ENCODE peak calls at places on chromosomes 13 and 19, in seven cellular contexts. O is esophagus muscularis mucosa, I is suprapubic skin, T is transverse colon, L is K562, F is stomach, K is ovary. V is an unnamed sample. For H3K36me3 and H3K4me1, the result is how much of the 10 kb centered on the place peaks cover.

GRCh38 chr19:17488593-17489391 is 18.5 kb downstream of the SLC27A1 start:
- DNase-seq in F (peak), I (peak), L (peak), O (no peak), K (no peak), T (peak), V (no peak)

GRCh38 chr19:13825489-13826475 is 30.5 kb downstream of the ZSWIM4 start:
- DNase-seq in O (no peak), L (peak), I (no peak), F (no peak), K (no peak), T (no peak), V (no peak)

GRCh38 chr13:94232956-94233355 is 246.5 kb downstream of the DCT start:
- DNase-seq in O (no peak), F (no peak), T (no peak), I (no peak), K (no peak), L (no peak), V (no peak)

GRCh38 chr13:21639604-21640003 is 31.3 kb upstream of the FGF9 start:
- DNase-seq in I (no peak), T (no peak), K (no peak), L (no peak), O (no peak), F (no peak), V (no peak)

GRCh38 chr19:19670070-19670551 is 1.5 kb downstream of the ZNF101 start:
- DNase-seq in T (no peak), I (no peak), F (no peak), O (no peak), K (no peak), L (no peak), V (no peak)

GRCh38 chr19:48877900-48878218 is 5.6 kb downstream of the PPP1R15A start:
- DNase-seq in K (no peak), I (no peak), O (no peak), T (no peak), F (no peak), L (peak), V (no peak)

GRCh38 chr13:95713651-95714050 is 36.7 kb downstream of the DNAJC3 start:
- DNase-seq in F (no peak), I (no peak), O (no peak), L (no peak), K (no peak), T (no peak), V (no peak)

GRCh38 chr19:2587001-2587719 is 111.2 kb downstream of the GADD45B start:
- DNase-seq in K (no peak), T (no peak), O (no peak), L (no peak), I (no peak), F (no peak), V (no peak)

GRCh38 chr19:48468806-48469055 is 438 bp upstream of the CYTH2 start:
- DNase-seq in K (no peak), F (no peak), I (peak), L (no peak), O (no peak), T (no peak), V (no peak)

GRCh38 chr13:35554972-35555623 is 78.6 kb upstream of the MAB21L1 start:
- DNase-seq in I (no peak), L (no peak), K (no peak), O (no peak), F (no peak), T (no peak), V (no peak)

GRCh38 chr13:91046715-91047327 is 300.7 kb upstream of the MIR17HG start:
- DNase-seq in F (no peak), T (no peak), K (no peak), L (no peak), I (no peak), O (no peak), V (no peak)

GRCh38 chr13:48962281-48962680 is 13.4 kb upstream of the FNDC3A start:
- DNase-seq in O (no peak), F (no peak), K (no peak), L (no peak), I (no peak), T (no peak), V (no peak)

GRCh38 chr13:74710006-74710405 is 575.8 kb upstream of the KLF12 start:
- DNase-seq in O (no peak), I (no peak), F (no peak), T (no peak), L (no peak), K (no peak), V (no peak)

GRCh38 chr13:75129331-75129730 is 352.6 kb downstream of the TBC1D4 start:
- DNase-seq in F (no peak), T (no peak), L (no peak), O (no peak), K (no peak), I (no peak), V (no peak)

GRCh38 chr19:39554701-39555311 is 14.8 kb upstream of the EID2 start:
- DNase-seq in T (no peak), L (no peak), K (no peak), O (peak), F (no peak), I (no peak), V (no peak)

GRCh38 chr19:55070755-55071502 is 4.7 kb upstream of the EPS8L1 start:
- DNase-seq in I (no peak), L (peak), F (peak), T (peak), K (no peak), O (no peak), V (no peak)

GRCh38 chr19:19649580-19649995 is 6.1 kb upstream of the GMIP start:
- DNase-seq in L (no peak), I (no peak), K (no peak), T (no peak), O (no peak), F (no peak), V (no peak)

GRCh38 chr19:3882041-3882384 is 1.5 kb downstream of the ATCAY start:
- DNase-seq in L (no peak), I (no peak), F (no peak), O (no peak), K (no peak), T (no peak), V (no peak)

GRCh38 chr13:92126399-92126798 is 728.0 kb downstream of the GPC5 start:
- DNase-seq in I (no peak), F (no peak), O (no peak), L (no peak), T (no peak), K (no peak), V (no peak)

GRCh38 chr19:40798997-40799557 is at the start of gene EGLN2:
- DNase-seq in L (peak), T (no peak), K (no peak), I (no peak), F (no peak), O (no peak), V (no peak)

GRCh38 chr13:42047561-42048322 is 706 bp upstream of the DGKH start:
- DNase-seq in I (no peak), F (peak), K (peak), T (peak), L (peak), O (no peak), V (peak)

GRCh38 chr13:31437975-31438374 is 238.2 kb downstream of the B3GLCT start:
- DNase-seq in I (no peak), K (no peak), F (no peak), T (no peak), O (no peak), L (no peak), V (no peak)

GRCh38 chr13:91153372-91153771 is 194.1 kb upstream of the MIR17HG start:
- DNase-seq in F (no peak), O (no peak), K (no peak), T (no peak), I (no peak), L (no peak), V (no peak)

GRCh38 chr13:20438801-20439200 is 86.9 kb downstream of the CRYL1 start:
- DNase-seq in L (no peak), F (no peak), K (no peak), O (peak), I (no peak), T (no peak), V (no peak)

GRCh38 chr13:103157434-103158145 is 91.4 kb upstream of the SLC10A2 start:
- DNase-seq in K (no peak), F (no peak), O (no peak), L (no peak), I (no peak), T (no peak), V (no peak)

GRCh38 chr13:34942732-34943674 is 933 bp downstream of the NBEA start:
- DNase-seq in F (peak), I (peak), T (peak), K (peak), O (no peak), L (no peak), V (no peak)

GRCh38 chr13:21677075-21677628 is 6.3 kb downstream of the FGF9 start:
- DNase-seq in F (no peak), O (no peak), T (no peak), L (no peak), K (no peak), I (no peak), V (no peak)

GRCh38 chr19:3593156-3593555 is 7.9 kb downstream of the GIPC3 start:
- DNase-seq in O (no peak), K (no peak), T (no peak), I (no peak), L (no peak), F (no peak), V (no peak)

GRCh38 chr13:23506821-23507210 is 63.4 kb upstream of the TNFRSF19 start:
- DNase-seq in K (no peak), T (no peak), L (no peak), F (no peak), I (no peak), O (no peak), V (no peak)

GRCh38 chr19:44925114-44925891 is 10.9 kb downstream of the APOC1 start:
- DNase-seq in O (no peak), K (peak), L (no peak), F (peak), I (peak), T (peak), V (peak)

GRCh38 chr13:94269557-94269956 is 209.9 kb downstream of the DCT start:
- DNase-seq in K (no peak), T (no peak), L (no peak), F (no peak), O (no peak), I (no peak), V (no peak)

GRCh38 chr13:114315074-114315785 is 927 bp downstream of the CHAMP1 start:
- DNase-seq in F (no peak), O (no peak), T (no peak), L (no peak), K (no peak), I (no peak), V (no peak)

GRCh38 chr13:48151766-48152165 is 56.9 kb upstream of the MED4 start:
- DNase-seq in K (no peak), F (no peak), L (no peak), O (no peak), T (no peak), I (no peak), V (no peak)

GRCh38 chr13:47025791-47026419 is 129.1 kb upstream of the HTR2A start:
- DNase-seq in T (no peak), I (no peak), L (no peak), O (no peak), K (no peak), F (no peak), V (no peak)

GRCh38 chr19:31350033-31350692 is 927 bp upstream of the TSHZ3 start:
- DNase-seq in O (no peak), F (no peak), I (no peak), K (peak), L (peak), T (no peak), V (no peak)

GRCh38 chr19:1819211-1819975 is 7.3 kb upstream of the ATP8B3 start:
- DNase-seq in O (no peak), F (no peak), K (no peak), T (no peak), I (no peak), L (no peak), V (no peak)

GRCh38 chr19:3683405-3683865 is 16.8 kb downstream of the PIP5K1C start:
- DNase-seq in O (no peak), K (no peak), I (no peak), L (peak), F (no peak), T (no peak), V (no peak)

GRCh38 chr13:113307491-113307890 is 10.5 kb downstream of the LAMP1 start:
- DNase-seq in K (no peak), T (no peak), F (no peak), I (no peak), O (no peak), L (no peak), V (no peak)
- H3K36me3 ChIP-seq in K (under half), T (under half), F (half or more), I (under half), O (under half), L (under half), V (under half)

GRCh38 chr19:38033658-38034150 is 126.7 kb downstream of the SIPA1L3 start:
- DNase-seq in O (no peak), T (peak), F (no peak), L (no peak), I (no peak), K (no peak), V (no peak)
- H3K4me1 ChIP-seq in O (under half), T (under half), F (under half), L (under half), I (under half), K (under half), V (under half)

GRCh38 chr13:105316731-105317130 is 1218.7 kb downstream of the EFNB2 start:
- DNase-seq in K (no peak), T (no peak), O (no peak), F (no peak), L (no peak), I (no peak), V (no peak)

GRCh38 chr13:105307776-105308175 is 1227.7 kb downstream of the EFNB2 start:
- DNase-seq in T (no peak), O (no peak), K (no peak), L (no peak), I (no peak), F (no peak), V (no peak)

GRCh38 chr13:105312906-105313305 is 1222.6 kb downstream of the EFNB2 start:
- DNase-seq in K (no peak), T (no peak), L (no peak), F (no peak), O (no peak), I (no peak), V (no peak)

DNA sequence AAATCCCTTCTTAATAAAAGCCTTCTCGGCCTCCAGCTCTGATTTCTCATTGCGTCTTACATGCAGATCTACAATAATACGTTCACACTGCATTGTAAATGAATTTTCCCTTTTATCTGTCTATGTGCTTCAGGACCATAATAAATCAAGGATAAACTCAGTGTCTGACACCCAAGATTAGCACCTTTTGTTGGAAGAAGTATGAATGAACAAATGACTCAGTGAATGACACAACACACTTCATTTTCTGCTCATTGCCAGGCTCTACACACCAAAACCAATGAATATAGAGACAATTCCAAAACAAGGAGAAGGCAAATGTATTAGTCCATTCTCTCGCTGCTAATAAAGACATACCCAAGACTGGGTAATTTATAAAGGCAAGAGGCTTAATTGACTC is 1224.4 kb downstream of the EFNB2 start:
- DNase-seq in L (no peak), K (no peak), I (no peak), F (no peak), O (no peak), T (no peak), V (no peak)
- TF ChIP-seq EP300 in L (no peak), K (no peak), I (no peak), F (no peak), O (no peak), T (no peak), V (no peak)

DNA sequence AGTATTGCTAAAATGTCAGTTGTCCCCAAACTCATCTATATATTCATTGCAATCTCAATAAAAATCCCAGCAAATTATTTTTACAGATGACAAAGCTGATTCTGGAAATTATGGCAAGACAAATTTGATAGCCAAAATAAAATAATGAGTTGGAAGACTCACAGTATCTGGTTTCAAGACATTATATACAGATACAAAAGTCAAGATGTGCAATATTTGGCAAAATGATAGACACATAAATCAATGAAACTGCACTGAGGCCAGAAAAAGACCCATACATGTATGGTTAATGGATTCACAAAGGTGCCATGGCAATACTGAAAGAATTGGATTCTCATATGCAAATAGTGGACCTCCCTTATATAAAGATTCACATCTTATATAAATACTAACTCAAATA is 24.2 kb downstream of the ZNF45 start:
- DNase-seq in I (no peak), F (no peak), O (no peak), L (no peak), K (no peak), T (no peak), V (no peak)
- H3K36me3 ChIP-seq in I (under half), F (under half), O (under half), L (under half), K (under half), T (under half), V (under half)

GRCh38 chr19:5951338-5951861 is 26.5 kb downstream of the RANBP3 start:
- DNase-seq in T (no peak), I (no peak), K (no peak), L (no peak), F (peak), O (no peak), V (no peak)

GRCh38 chr19:5953680-5954213 is 24.2 kb downstream of the RANBP3 start:
- DNase-seq in T (no peak), K (no peak), L (peak), O (no peak), F (no peak), I (no peak), V (no peak)

GRCh38 chr19:5952193-5953033 is 25.5 kb downstream of the RANBP3 start:
- DNase-seq in F (no peak), T (no peak), L (no peak), I (no peak), O (no peak), K (no peak), V (no peak)

GRCh38 chr19:5954293-5954692 is 23.6 kb downstream of the RANBP3 start:
- DNase-seq in L (no peak), K (no peak), O (no peak), T (no peak), F (no peak), I (no peak), V (no peak)

DNA sequence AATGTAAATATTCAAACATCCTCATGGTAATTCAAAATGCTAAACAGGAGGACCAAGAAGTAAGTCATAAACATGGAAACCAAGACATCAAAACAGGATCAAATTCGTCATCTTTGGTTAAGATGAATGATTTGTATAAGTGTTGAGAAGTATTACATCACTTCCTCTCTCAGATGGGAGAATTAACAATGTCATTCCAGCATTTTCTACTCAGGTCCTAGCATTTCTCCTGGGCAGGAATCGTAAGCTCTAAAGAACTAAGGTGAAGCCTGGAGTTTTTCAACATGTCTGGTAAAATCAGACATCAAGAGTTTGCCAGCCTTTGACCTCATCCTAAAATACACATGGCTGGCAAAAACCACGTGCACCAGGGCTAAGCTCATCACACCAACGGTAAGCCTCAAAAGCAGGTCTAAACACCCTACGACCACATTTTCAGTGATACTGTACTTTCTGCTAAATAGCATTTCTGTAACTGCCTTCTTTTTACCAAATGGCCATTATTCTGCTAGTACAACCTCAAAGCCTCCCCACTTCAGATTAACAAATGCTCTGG is 24.8 kb downstream of the RANBP3 start:
- DNase-seq in T (no peak), O (no peak), L (no peak), I (no peak), F (no peak), K (no peak), V (no peak)
- H3K4me1 ChIP-seq in T (half or more), O (half or more), L (under half), I (half or more), F (half or more), K (under half), V (half or more)

GRCh38 chr13:111265006-111265700 is 55.3 kb upstream of the TEX29 start:
- DNase-seq in I (no peak), O (peak), T (no peak), F (no peak), K (no peak), L (no peak), V (no peak)
- TF ChIP-seq EP300 in I (no peak), O (no peak), T (no peak), F (no peak), K (no peak), L (no peak), V (no peak)

GRCh38 chr19:6743714-6744380 is 4.4 kb downstream of the TRIP10 start:
- DNase-seq in F (no peak), K (no peak), O (no peak), T (peak), I (no peak), L (no peak), V (no peak)
- H3K36me3 ChIP-seq in F (half or more), K (under half), O (under half), T (under half), I (under half), L (half or more), V (half or more)

GRCh38 chr19:29615891-29616425 is 9.9 kb downstream of the POP4 start:
- DNase-seq in L (no peak), K (no peak), T (no peak), O (no peak), I (no peak), F (no peak), V (no peak)
- H3K4me1 ChIP-seq in L (under half), K (under half), T (under half), O (under half), I (under half), F (under half), V (under half)

GRCh38 chr19:35899547-35900214 is 659 bp downstream of the NFKBID start:
- DNase-seq in F (peak), L (peak), K (peak), I (peak), T (peak), O (no peak), V (peak)
- TF ChIP-seq EP300 in F (no peak), L (peak), K (no peak), I (no peak), T (no peak), O (no peak), V (peak)

DNA sequence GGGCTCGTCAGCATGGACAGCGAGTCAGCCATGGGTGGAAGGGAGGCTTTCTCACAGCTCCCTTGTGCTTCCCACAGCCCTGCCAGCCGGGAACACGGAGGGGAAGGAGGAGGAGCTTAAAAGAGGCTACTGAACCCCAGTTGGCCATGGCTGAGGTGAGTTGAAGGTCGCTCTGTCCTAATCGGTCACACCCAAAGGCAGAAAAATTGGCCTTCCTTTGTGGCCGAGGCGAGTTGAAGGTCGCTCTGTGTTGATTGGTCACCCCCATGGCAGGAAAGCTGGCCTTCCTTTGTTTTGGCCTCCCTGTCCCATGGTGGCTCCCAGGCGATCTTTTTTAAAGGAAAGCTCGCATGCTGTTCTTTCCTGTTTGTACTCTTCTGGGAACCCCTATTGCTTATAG is 5.1 kb downstream of the ZNF473 start:
- DNase-seq in O (no peak), K (no peak), T (no peak), L (no peak), F (no peak), I (no peak), V (no peak)
- H3K36me3 ChIP-seq in O (under half), K (under half), T (under half), L (half or more), F (half or more), I (half or more), V (under half)

V was measured in tibial nerve.